ENCODE peak calls at places on chromosomes 6 and 20, in eight cellular contexts. F is right lobe of liver, J is WERI-Rb-1, S is Panc1, X is ovary, Y is H9, M is A549, Q is left ventricle myocardium inferior. D is an unnamed sample.
A peak's percentile ranks its signal among the peaks of the same experiment; 100 is the strongest.

GRCh38 chr6:33343953-33344611 is 26.5 kb upstream of the ZBTB22 start:
- DNase-seq in X (no peak), J (no peak), M (no peak), F (no peak), S (no peak), Q (no peak), Y (no peak), D (no peak)

GRCh38 chr20:23350855-23351838 is 556 bp downstream of the NXT1 start:
- DNase-seq in S (no peak), X (peak; percentile 75), J (peak; percentile 50), Y (peak; percentile 65), Q (peak; percentile 26), M (peak; percentile 65), F (peak; percentile 71), D (peak; percentile 38)

GRCh38 chr20:57178582-57179112 is 87.8 kb downstream of the BMP7 start:
- DNase-seq in M (no peak), Q (no peak), S (no peak), Y (no peak), F (no peak), J (no peak), X (no peak), D (no peak)

GRCh38 chr20:35954907-35955251 is 577 bp upstream of the SCAND1 start:
- DNase-seq in F (no peak), Q (no peak), Y (no peak), X (no peak), S (no peak), M (no peak), J (no peak), D (peak; percentile 64)

GRCh38 chr6:155121699-155122098 is 126.6 kb downstream of the TIAM2 start:
- DNase-seq in X (no peak), Q (no peak), M (no peak), S (no peak), F (no peak), J (peak; percentile 88), Y (peak; percentile 74), D (peak; percentile 18)

GRCh38 chr6:136251394-136251793 is 1.3 kb upstream of the MTFR2 start:
- DNase-seq in S (no peak), F (no peak), J (no peak), X (no peak), Y (no peak), Q (no peak), M (no peak), D (no peak)

GRCh38 chr6:56891754-56892153 is 63.2 kb upstream of the BEND6 start:
- DNase-seq in Q (no peak), F (no peak), X (no peak), S (no peak), Y (no peak), M (peak; percentile 60), J (peak; percentile 53), D (no peak)

GRCh38 chr6:1088441-1089001 is 223.4 kb upstream of the FOXQ1 start:
- DNase-seq in M (no peak), X (no peak), Y (no peak), S (no peak), F (no peak), J (no peak), Q (no peak), D (no peak)

GRCh38 chr6:137171824-137172733 is 1.4 kb downstream of the IL22RA2 start:
- DNase-seq in Q (no peak), Y (peak; percentile 27), X (no peak), J (no peak), M (no peak), F (no peak), S (no peak), D (no peak)

GRCh38 chr20:12054556-12054955 is 136.9 kb downstream of the BTBD3 start:
- DNase-seq in Q (no peak), F (no peak), S (no peak), Y (no peak), X (no peak), J (no peak), M (no peak), D (no peak)

GRCh38 chr6:63066053-63066704 is 145.1 kb upstream of the FKBP1C start:
- DNase-seq in M (peak; percentile 47), X (no peak), S (no peak), F (no peak), Q (no peak), J (peak; percentile 11), Y (no peak), D (no peak)

GRCh38 chr6:33838979-33839378 is 35.2 kb upstream of the MLN start:
- DNase-seq in F (no peak), X (no peak), Y (no peak), Q (no peak), J (no peak), S (no peak), M (no peak), D (no peak)

GRCh38 chr20:4297141-4297826 is 281.9 kb upstream of the RNF24 start:
- DNase-seq in X (no peak), F (no peak), Y (no peak), Q (peak; percentile 17), J (no peak), S (no peak), M (no peak), D (peak; percentile 14)

GRCh38 chr20:14553774-14554524 is 216.5 kb upstream of the FLRT3 start:
- DNase-seq in Q (no peak), S (no peak), J (no peak), X (no peak), Y (no peak), M (peak; percentile 5), F (no peak), D (no peak)

GRCh38 chr6:8539446-8539845 is 104.1 kb upstream of the SLC35B3 start:
- DNase-seq in F (no peak), M (peak; percentile 3), X (no peak), J (no peak), Y (no peak), S (no peak), Q (no peak), D (peak; percentile 42)

GRCh38 chr20:22312744-22313346 is 271.5 kb downstream of the FOXA2 start:
- DNase-seq in Q (no peak), J (no peak), S (peak; percentile 8), X (no peak), M (peak; percentile 63), Y (no peak), F (no peak), D (peak; percentile 61)

GRCh38 chr6:149895702-149896310 is 2.1 kb downstream of the RAET1E start:
- DNase-seq in Q (peak; percentile 42), S (no peak), M (peak; percentile 44), X (peak; percentile 31), J (no peak), F (no peak), Y (no peak), D (peak; percentile 46)

GRCh38 chr6:149897855-149898744 is at the start of gene RAET1E:
- DNase-seq in F (no peak), M (no peak), S (no peak), Q (no peak), Y (no peak), J (no peak), X (peak; percentile 31), D (no peak)

GRCh38 chr6:149897015-149897697 is 757 bp downstream of the RAET1E start:
- DNase-seq in X (peak; percentile 90), F (peak; percentile 78), M (peak; percentile 46), Q (peak; percentile 83), Y (no peak), S (no peak), J (no peak), D (peak; percentile 96)

GRCh38 chr6:149898966-149899365 is 1.1 kb upstream of the RAET1E start:
- DNase-seq in F (no peak), S (no peak), X (peak; percentile 30), Q (no peak), J (no peak), Y (no peak), M (no peak), D (no peak)

GRCh38 chr6:149896491-149896890 is 1.4 kb downstream of the RAET1E start:
- DNase-seq in F (no peak), M (no peak), J (no peak), Q (no peak), Y (no peak), S (no peak), X (peak; percentile 29), D (peak; percentile 27)
- H3K27ac ChIP-seq in F (no peak overlapping the region), M (peak overlapping the region; percentile 94), J (no peak overlapping the region), Q (peak overlapping the region; percentile 84), Y (no peak overlapping the region), S (peak overlapping the region; percentile 88), X (peak overlapping the region; percentile 66), D (no peak overlapping the region)

GRCh38 chr6:61679625-61680024 is 606.4 kb downstream of the KHDRBS2 start:
- DNase-seq in Q (no peak), X (no peak), F (no peak), Y (no peak), S (no peak), M (no peak), J (no peak), D (no peak)
- H3K9me3 ChIP-seq in Q (peaks cover 6% of the 10 kb centered on the region), X (no peaks in the 10 kb centered on the region), F (no peaks in the 10 kb centered on the region), Y (no peaks in the 10 kb centered on the region), S (peaks cover 6% of the 10 kb centered on the region), M (no peaks in the 10 kb centered on the region), J (no peaks in the 10 kb centered on the region), D (no peaks in the 10 kb centered on the region)

GRCh38 chr20:16902657-16903056 is 154.5 kb downstream of the OTOR start:
- DNase-seq in Q (no peak), X (no peak), F (no peak), Y (no peak), J (no peak), M (no peak), S (no peak), D (no peak)

DNA sequence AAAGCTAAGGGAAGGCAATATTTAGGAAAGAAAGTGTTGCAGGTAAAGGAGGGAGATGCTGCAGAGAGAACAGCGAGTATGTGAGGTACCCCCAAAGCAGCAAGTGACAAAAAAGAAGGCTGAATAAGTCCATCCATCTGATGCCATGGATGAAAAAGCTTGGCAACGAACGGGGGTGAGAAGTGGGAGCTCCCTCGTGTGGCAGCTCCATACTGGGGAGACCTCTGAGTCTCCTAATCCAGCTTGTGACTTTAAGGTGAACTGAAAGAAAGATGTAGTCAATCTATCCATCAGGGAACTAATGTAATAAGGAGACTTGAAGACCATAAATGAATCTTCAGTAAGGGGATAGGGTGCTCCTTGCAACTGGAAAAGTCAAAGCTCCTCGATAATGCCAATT is 156.6 kb downstream of the OTOR start:
- DNase-seq in S (no peak), Y (no peak), M (peak; percentile 18), X (no peak), Q (no peak), J (no peak), F (no peak), D (no peak)
- TF ChIP-seq CTCF in S (peak; percentile 52), Y (peak; percentile 46), M (no peak), X (no peak), Q (no peak), J (peak; percentile 17), F (no peak), D (no peak)

GRCh38 chr6:143743256-143744166 is 65.7 kb downstream of the PHACTR2 start:
- DNase-seq in J (no peak), Q (peak; percentile 48), X (peak; percentile 51), Y (no peak), S (no peak), F (no peak), M (no peak), D (peak; percentile 3)

GRCh38 chr6:143746202-143747119 is 68.7 kb downstream of the PHACTR2 start:
- DNase-seq in J (no peak), M (no peak), F (no peak), S (no peak), X (peak; percentile 43), Q (no peak), Y (peak; percentile 90), D (no peak)

GRCh38 chr6:143747347-143747842 is 69.6 kb downstream of the PHACTR2 start:
- DNase-seq in F (no peak), Y (peak; percentile 48), X (peak; percentile 48), S (no peak), J (no peak), Q (no peak), M (no peak), D (peak; percentile 59)

GRCh38 chr6:143744593-143745151 is 66.9 kb downstream of the PHACTR2 start:
- DNase-seq in F (no peak), X (no peak), M (peak; percentile 34), J (no peak), S (no peak), Y (no peak), Q (no peak), D (no peak)

GRCh38 chr6:143745160-143746133 is 67.7 kb downstream of the PHACTR2 start:
- DNase-seq in M (peak; percentile 88), X (peak; percentile 46), Y (peak; percentile 58), F (no peak), J (peak; percentile 42), Q (no peak), S (no peak), D (peak; percentile 57)
- H3K27ac ChIP-seq in M (peak overlapping the region; percentile 81), X (peak overlapping the region; percentile 76), Y (peak overlapping the region; percentile 99), F (no peak overlapping the region), J (peak overlapping the region; percentile 41), Q (peak overlapping the region; percentile 77), S (peak overlapping the region; percentile 99), D (peak overlapping the region; percentile 34)

D was measured in cardiac muscle cell.